ENCODE peak calls at places on chromosomes 6 and 20, in five cellular contexts. L, D, I, H and V are unnamed samples.

GRCh38 chr20:40962733-40963504 is 65.7 kb upstream of the TOP1 start:
- DNase-seq in I (peak), H (peak), D (peak), L (no peak), V (peak)

GRCh38 chr6:111157412-111157811 is 70.1 kb downstream of the SLC16A10 start:
- DNase-seq in L (no peak), D (no peak), H (no peak), I (no peak), V (no peak)

GRCh38 chr6:94323853-94324252 is 904.5 kb upstream of the EPHA7 start:
- DNase-seq in L (no peak), I (peak), D (no peak), H (no peak), V (no peak)

GRCh38 chr6:43963877-43964658 is 163.2 kb downstream of the MRPL14 start:
- DNase-seq in H (no peak), L (no peak), D (no peak), I (no peak), V (no peak)

GRCh38 chr6:33112148-33112547 is 36.4 kb downstream of the HLA-DPB1 start:
- DNase-seq in H (peak), L (peak), I (no peak), D (peak), V (peak)

GRCh38 chr20:8082025-8082424 is 50.0 kb upstream of the PLCB1 start:
- DNase-seq in I (no peak), L (no peak), H (no peak), D (peak), V (peak)

GRCh38 chr6:111950661-111951426 is 77.6 kb upstream of the FYN start:
- DNase-seq in I (no peak), D (no peak), L (no peak), H (no peak), V (no peak)

GRCh38 chr20:33392016-33392415 is 9.3 kb downstream of the CDK5RAP1 start:
- DNase-seq in H (no peak), D (no peak), I (peak), L (no peak), V (no peak)

GRCh38 chr6:158207452-158207788 is 39.3 kb downstream of the GTF2H5 start:
- DNase-seq in D (peak), L (peak), I (no peak), H (no peak), V (no peak)

GRCh38 chr6:35371494-35372262 is 29.3 kb downstream of the PPARD start:
- DNase-seq in I (no peak), D (peak), L (no peak), H (no peak), V (no peak)

GRCh38 chr6:53299331-53299835 is 49.4 kb downstream of the ELOVL5 start:
- DNase-seq in D (no peak), H (no peak), I (no peak), L (no peak), V (no peak)

GRCh38 chr6:81553246-81553645 is 199.2 kb downstream of the TENT5A start:
- DNase-seq in L (no peak), H (no peak), I (no peak), D (no peak), V (no peak)

GRCh38 chr6:108995296-108995695 is 99.3 kb downstream of the SESN1 start:
- DNase-seq in H (no peak), D (no peak), L (no peak), I (no peak), V (no peak)

GRCh38 chr6:160520043-160520904 is 143.8 kb downstream of the LPA start:
- DNase-seq in H (peak), D (peak), L (no peak), I (peak), V (no peak)

GRCh38 chr20:37501940-37502339 is 19.1 kb upstream of the NNAT start:
- DNase-seq in D (no peak), H (no peak), I (no peak), L (no peak), V (no peak)

GRCh38 chr6:128474481-128474880 is 45.9 kb downstream of the PTPRK start:
- DNase-seq in D (no peak), H (no peak), L (no peak), I (no peak), V (no peak)

GRCh38 chr6:105839266-105839665 is 246.9 kb upstream of the PRDM1 start:
- DNase-seq in L (no peak), D (no peak), H (no peak), I (no peak), V (no peak)

GRCh38 chr6:34259529-34260069 is 10.8 kb upstream of the SMIM29 start:
- DNase-seq in L (no peak), I (no peak), D (no peak), H (no peak), V (no peak)

GRCh38 chr6:24931296-24931695 is 4.5 kb downstream of the RIPOR2 start:
- DNase-seq in H (no peak), L (no peak), D (no peak), I (no peak), V (no peak)

GRCh38 chr20:8094845-8095244 is 37.2 kb upstream of the PLCB1 start:
- DNase-seq in L (no peak), H (no peak), D (peak), I (no peak), V (no peak)

GRCh38 chr6:124007915-124008688 is 204.4 kb downstream of the NKAIN2 start:
- DNase-seq in H (no peak), L (no peak), I (no peak), D (peak), V (no peak)

GRCh38 chr6:82072771-82073170 is 174.8 kb downstream of the IBTK start:
- DNase-seq in H (no peak), L (no peak), I (no peak), D (no peak), V (no peak)

GRCh38 chr6:47343631-47344421 is 34.1 kb upstream of the TNFRSF21 start:
- DNase-seq in L (no peak), H (no peak), I (no peak), D (no peak), V (no peak)

GRCh38 chr6:170048615-170049256 is 242.1 kb downstream of the DLL1 start:
- DNase-seq in H (no peak), D (no peak), I (no peak), L (no peak), V (no peak)

GRCh38 chr20:60254901-60255411 is 296.7 kb downstream of the CDH26 start:
- DNase-seq in H (no peak), L (no peak), D (no peak), I (no peak), V (no peak)

GRCh38 chr6:79152269-79152737 is 74.2 kb upstream of the PHIP start:
- DNase-seq in I (peak), L (no peak), H (no peak), D (peak), V (no peak)

GRCh38 chr6:138106665-138107077 is 548 bp downstream of the PERP start:
- DNase-seq in D (no peak), I (no peak), L (no peak), H (no peak), V (no peak)

GRCh38 chr20:46715292-46715756 is 5.9 kb downstream of the SLC2A10 start:
- DNase-seq in D (no peak), I (peak), L (no peak), H (no peak), V (no peak)

DNA sequence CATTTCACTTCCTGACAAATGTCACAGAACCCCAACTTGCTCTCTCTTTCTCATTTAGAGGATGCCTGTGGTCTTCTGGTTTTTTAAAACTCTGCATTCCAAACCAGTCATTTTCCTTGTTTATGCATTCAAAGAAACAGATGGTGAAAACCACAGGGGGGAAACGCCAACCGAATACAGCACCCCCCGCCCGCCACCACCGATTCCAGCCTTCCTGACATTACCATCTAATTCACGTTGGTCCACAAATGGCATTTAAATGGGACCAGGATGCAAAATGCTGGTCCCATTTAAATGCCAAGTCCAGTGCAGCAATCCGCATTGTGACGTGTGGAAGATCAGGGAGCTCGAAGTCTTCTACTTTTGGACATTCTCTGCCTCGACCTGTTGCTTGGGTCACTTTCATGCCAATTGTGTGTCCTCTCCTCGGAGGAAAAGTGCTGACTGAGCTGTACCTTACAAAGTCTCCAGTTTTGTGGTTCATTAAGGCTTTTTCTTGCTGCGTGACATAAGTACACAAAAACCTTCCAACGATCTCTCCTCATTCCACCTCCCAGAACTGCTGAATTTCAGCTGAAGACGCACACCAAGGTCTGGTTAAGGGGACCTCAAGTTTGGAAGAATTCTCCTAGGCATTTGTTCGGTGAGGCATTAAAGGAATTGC is 35.8 kb downstream of the NEDD9 start:
- DNase-seq in D (no peak), H (no peak), I (peak), L (no peak), V (no peak)
- TF ChIP-seq YY1 in D (no peak), H (no peak), I (no peak), L (no peak), V (no peak)

GRCh38 chr6:37516920-37517405 is 17.3 kb upstream of the CCDC167 start:
- DNase-seq in H (no peak), D (no peak), I (no peak), L (no peak), V (no peak)
- TF ChIP-seq YY1 in H (no peak), D (no peak), I (no peak), L (no peak), V (no peak)

GRCh38 chr6:163741743-163742363 is 327.3 kb downstream of the QKI start:
- DNase-seq in D (no peak), L (no peak), H (peak), I (no peak), V (no peak)
- TF ChIP-seq YY1 in D (no peak), L (no peak), H (no peak), I (no peak), V (no peak)

DNA sequence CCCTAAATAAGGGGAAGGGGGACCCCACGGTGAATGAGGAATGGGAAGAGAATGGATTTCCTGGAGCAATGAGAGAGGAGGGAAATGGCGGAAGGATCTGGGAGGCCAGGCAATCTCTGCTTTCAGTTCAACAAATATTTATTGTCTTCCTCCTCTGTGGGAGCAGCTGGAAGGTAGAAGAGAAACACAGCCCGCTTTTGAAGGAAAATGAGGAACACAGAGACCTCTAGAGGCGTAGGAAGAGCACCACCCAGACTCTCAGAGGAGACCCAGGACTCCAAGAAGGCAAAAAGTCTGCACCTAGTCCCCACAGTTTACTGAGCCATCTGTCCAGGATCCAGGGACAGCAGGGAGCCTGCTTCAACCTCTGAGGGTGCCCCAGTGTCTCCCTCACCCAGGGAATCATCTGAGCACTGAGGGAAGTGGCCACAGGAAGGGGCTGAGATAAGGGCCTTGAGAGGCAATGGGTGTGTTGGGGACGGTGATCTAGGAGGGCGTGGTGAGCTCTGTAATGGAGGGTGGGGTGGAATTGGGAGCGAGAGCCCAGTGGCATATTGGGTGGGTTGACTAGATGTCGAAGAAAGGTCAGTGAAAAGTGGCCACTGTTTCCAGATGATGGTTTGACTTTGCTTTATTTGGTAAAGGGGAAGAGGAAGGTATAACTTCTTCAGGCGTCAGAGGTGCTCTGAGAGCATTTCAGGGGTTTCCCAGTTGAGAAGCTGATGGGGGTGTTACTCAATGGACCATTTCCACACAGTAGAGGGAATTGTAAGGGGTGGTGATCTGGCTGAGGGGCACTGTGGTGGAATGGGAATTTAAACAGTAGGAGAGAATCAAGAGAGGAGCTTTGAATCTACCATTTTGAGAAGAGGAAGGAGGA is 610 bp downstream of the PSORS1C1 start:
- DNase-seq in I (no peak), D (peak), H (no peak), L (no peak), V (peak)
- TF ChIP-seq YY1 in I (no peak), D (no peak), H (no peak), L (no peak), V (no peak)

GRCh38 chr20:25076731-25077609 is 5.0 kb downstream of the VSX1 start:
- DNase-seq in I (no peak), D (peak), H (no peak), L (no peak), V (peak)
- TF ChIP-seq YY1 in I (no peak), D (no peak), H (no peak), L (peak), V (no peak)

DNA sequence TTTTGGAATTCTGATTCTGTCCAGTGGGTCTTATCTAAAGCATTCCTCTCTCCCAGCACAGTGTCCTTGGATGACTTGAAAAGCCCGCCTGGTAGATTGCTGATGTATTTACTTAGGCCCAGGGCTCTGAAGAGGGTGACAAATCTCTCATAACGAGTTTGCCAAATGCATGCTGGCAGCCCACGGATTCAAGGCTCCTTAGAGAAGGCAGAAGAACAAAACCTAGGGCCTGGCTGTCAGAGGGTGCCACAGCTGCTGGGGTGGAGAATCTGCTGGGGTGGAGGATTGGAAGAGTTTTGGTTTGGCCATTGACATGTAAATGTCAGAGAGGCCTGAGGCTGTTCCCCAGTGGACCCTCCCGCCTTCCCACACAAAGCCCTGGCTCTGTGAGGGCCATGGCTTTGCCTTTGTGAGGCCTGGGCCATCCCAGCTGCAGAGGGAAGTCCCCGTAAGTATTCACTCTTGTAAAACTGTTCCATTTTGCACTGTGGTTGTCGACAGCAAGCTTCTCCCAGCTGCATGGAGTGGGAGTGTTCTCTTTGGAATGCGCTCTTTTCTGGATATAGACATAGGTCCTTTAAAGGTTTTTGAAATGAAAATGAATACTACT is 50.3 kb downstream of the ANKRD6 start:
- DNase-seq in D (peak), H (no peak), L (no peak), I (peak), V (no peak)
- TF ChIP-seq YY1 in D (no peak), H (no peak), L (no peak), I (no peak), V (no peak)

DNA sequence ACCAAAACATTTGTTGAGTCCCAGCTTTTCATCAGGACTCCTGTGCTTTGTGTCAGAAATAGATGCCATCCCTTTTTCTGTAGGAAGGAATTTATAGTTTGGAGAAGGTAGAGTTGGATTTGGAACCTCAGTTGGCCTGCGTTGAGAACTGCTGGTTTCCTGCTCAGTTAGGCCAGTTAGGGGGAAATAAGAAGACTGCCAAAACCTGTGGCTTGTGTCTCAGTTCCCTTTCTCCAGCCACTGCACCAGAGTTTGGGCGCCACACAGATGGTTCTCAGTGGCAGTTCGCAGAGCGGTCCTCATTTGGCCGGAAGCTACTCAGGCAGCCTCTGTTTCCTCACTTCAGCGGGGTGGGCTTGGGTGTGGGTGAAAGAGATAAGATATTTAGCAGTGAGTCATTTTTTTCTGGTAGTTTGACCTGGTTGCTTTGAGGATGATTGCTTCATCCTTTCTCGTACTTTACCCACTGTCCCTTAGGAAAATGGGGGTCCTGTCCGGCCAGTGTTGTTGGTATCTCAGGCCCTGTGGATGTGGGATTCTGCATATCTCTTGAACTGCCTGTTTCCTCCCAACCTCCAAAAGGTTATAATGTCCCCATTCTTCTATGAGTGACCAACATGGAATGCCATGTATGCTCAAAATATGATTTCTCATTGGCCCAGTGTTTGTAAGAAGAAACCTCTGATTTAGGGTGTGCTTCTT is 53.7 kb downstream of the JARID2 start:
- DNase-seq in D (peak), I (no peak), H (peak), L (peak), V (no peak)
- TF ChIP-seq YY1 in D (no peak), I (no peak), H (peak), L (no peak), V (no peak)

DNA sequence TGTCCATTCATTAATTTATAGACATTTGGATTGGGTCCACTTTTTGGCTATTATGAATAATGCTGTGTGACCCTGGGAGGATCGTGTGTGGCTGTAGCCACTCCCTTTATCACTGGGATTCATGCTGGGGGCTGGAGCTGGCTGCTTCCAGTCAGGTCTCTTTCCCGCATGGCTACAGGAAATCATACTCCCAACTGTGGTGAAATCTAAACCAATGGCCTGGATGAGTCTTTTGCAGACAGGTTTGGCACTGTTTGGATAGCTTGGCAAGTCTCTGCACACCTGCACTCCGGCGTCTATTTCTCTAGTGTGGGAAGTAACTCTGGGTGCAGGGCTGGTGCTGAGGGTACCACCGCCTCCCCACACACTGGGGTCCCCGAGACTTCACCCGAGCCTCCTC is 80.4 kb downstream of the RIN2 start:
- DNase-seq in H (no peak), I (no peak), L (no peak), D (no peak), V (no peak)
- TF ChIP-seq YY1 in H (no peak), I (no peak), L (no peak), D (no peak), V (no peak)

GRCh38 chr20:20683922-20684321 is 28.5 kb downstream of the RALGAPA2 start:
- DNase-seq in H (no peak), L (no peak), D (no peak), I (no peak), V (no peak)

GRCh38 chr20:20683020-20683419 is 29.4 kb downstream of the RALGAPA2 start:
- DNase-seq in D (no peak), L (no peak), H (no peak), I (no peak), V (no peak)

GRCh38 chr20:20687319-20687718 is 25.1 kb downstream of the RALGAPA2 start:
- DNase-seq in I (no peak), H (no peak), L (no peak), D (no peak), V (no peak)

GRCh38 chr20:20683481-20683880 is 29.0 kb downstream of the RALGAPA2 start:
- DNase-seq in D (no peak), I (no peak), L (no peak), H (no peak), V (no peak)

DNA sequence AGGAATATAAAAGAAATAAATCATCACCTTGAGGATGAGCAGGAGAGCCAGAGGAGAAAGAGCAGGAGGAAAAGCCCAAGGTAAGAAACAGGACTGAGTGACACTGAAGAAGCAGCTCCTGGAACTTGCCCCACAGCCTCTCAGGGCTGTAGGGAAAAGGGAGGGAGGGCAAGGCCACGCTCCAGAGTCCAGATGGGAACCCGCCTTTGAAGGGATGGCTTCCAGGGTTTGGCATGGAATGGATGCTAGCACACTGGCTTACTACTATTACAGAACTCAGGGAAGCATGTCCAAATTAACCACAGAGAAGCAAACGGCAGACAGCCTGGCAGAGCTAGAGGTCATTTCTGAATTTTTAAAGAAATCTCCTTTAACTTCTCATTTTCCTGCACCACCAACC is 26.8 kb downstream of the RALGAPA2 start:
- DNase-seq in D (no peak), H (no peak), I (no peak), L (no peak), V (no peak)
- TF ChIP-seq YY1 in D (no peak), H (no peak), I (no peak), L (no peak), V (no peak)